ENCODE peak calls at places on chromosomes 12 and 14, in six cellular contexts. O is endothelial cell, L is bronchial epithelial cell, X is GM23338, G is MCF 10A, V is A549. I is an unnamed sample.

GRCh38 chr14:20524027-20524426 is 18.7 kb downstream of the RNASE10 start:
- DNase-seq in O (no peak), V (no peak), L (no peak), G (no peak), X (no peak), I (no peak)

GRCh38 chr12:57736743-57737466 is 1.6 kb downstream of the AGAP2 start:
- DNase-seq in V (no peak), G (no peak), O (no peak), L (no peak), X (peak; percentile 46), I (no peak)

GRCh38 chr14:61438860-61439765 is 117.7 kb downstream of the PRKCH start:
- DNase-seq in X (peak; percentile 76), V (peak; percentile 76), L (peak; percentile 93), G (peak; percentile 92), O (peak; percentile 31), I (no peak)

GRCh38 chr12:29534935-29535334 is 37.4 kb upstream of the OVCH1 start:
- DNase-seq in L (no peak), V (no peak), O (no peak), G (peak; percentile 36), X (peak; percentile 42), I (no peak)

GRCh38 chr12:3145036-3145435 is 67.9 kb downstream of the TSPAN9 start:
- DNase-seq in L (no peak), O (no peak), G (no peak), V (no peak), X (no peak), I (no peak)

GRCh38 chr12:56629459-56630179 is 507 bp downstream of the BAZ2A start:
- DNase-seq in O (no peak), L (no peak), G (peak; percentile 31), V (peak; percentile 20), X (peak; percentile 34), I (peak; percentile 56)

GRCh38 chr14:102256691-102257090 is 48.3 kb downstream of the MOK start:
- DNase-seq in X (no peak), O (no peak), V (no peak), L (no peak), G (no peak), I (no peak)

GRCh38 chr12:66964629-66965028 is 285.8 kb upstream of the GRIP1 start:
- DNase-seq in V (no peak), L (no peak), G (no peak), X (no peak), O (no peak), I (no peak)

GRCh38 chr12:93245543-93245942 is 132.2 kb upstream of the NUDT4 start:
- DNase-seq in O (no peak), L (no peak), G (no peak), V (no peak), X (no peak), I (no peak)

DNA sequence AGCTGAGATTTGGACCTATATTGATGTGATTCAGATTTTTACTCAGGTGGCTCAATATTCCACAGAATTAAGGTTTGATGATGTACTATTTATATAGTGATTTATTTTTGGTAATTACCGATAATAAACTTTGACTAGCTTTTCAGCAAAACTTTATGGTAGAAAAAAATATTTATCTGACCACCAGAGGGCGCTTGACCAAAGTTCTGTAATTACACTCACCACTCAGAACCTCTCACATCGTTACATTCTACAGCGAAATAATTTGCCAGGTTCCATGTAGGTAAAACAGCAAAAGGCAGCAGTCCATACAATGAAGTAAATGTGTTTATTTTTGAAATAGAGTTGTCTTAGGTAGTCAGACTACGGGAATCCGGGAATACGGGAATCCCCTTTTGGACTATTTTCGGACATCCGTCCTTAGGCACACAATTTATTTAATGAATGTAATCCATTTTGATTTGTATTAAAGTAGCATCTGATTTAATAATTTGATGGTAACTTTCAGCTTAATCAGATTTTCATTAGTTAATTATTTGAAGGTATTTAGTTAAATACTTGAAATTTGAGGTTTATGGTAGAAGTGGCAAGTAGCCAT is 143.0 kb upstream of the DDHD1 start:
- DNase-seq in O (peak; percentile 21), X (peak; percentile 76), V (peak; percentile 39), L (peak; percentile 28), G (peak; percentile 52), I (no peak)
- TF ChIP-seq CTCF in O (peak; percentile 98), X (peak; percentile 60), V (peak; percentile 85), L (peak; percentile 33), G (peak; percentile 57), I (peak; percentile 99)

DNA sequence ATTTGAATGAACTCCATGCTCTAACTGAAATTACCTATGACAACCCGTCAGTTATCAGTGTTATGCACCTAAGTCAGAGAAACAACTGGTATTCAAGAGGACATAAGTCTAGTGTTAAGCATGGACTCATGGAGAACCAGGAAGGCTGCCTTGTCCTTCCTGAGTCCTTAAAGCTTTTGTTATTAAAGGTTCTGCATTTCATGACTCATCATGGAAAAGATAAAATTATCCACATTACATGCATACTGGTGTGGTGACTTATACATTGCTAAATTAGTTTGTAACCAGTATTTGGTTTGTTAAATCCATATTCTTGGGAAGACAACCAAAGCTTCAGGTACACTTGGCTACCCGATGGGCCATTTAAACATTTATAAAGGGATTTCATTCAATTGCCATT is 6.5 kb upstream of the OR4E1 start:
- DNase-seq in G (peak; percentile 5), V (no peak), X (no peak), L (peak; percentile 67), O (no peak), I (no peak)
- TF ChIP-seq CTCF in G (no peak), V (no peak), X (no peak), L (no peak), O (no peak), I (no peak)

DNA sequence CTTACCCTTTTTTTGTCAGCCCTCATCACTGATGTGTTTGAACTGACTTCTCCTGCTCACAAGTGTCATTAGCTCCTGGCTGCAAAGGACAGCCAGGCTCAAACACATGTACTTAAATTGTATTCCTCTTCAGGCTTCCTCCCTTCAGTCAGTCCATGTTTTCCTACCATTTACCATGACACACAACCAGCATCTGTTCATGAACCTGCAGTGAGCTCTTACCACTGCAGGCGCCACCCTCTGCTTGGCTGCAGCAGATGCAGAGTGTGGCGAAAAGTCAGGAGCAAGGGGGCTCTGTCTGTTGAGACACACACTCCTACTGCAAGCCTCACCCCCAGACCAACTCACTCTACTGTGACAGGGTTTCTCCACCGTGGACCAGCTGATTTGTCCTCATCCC is 70.2 kb downstream of the TSPAN11 start:
- DNase-seq in O (no peak), X (no peak), V (no peak), L (no peak), G (no peak), I (no peak)
- TF ChIP-seq CTCF in O (no peak), X (peak; percentile 36), V (no peak), L (no peak), G (no peak), I (no peak)

GRCh38 chr14:93112891-93113677 is 2.6 kb downstream of the ITPK1 start:
- DNase-seq in V (peak; percentile 83), L (peak; percentile 81), G (peak; percentile 87), O (peak; percentile 77), X (peak; percentile 97), I (peak; percentile 63)
- TF ChIP-seq CTCF in V (peak; percentile 82), L (peak; percentile 74), G (peak; percentile 66), O (peak; percentile 87), X (peak; percentile 76), I (peak; percentile 95)

DNA sequence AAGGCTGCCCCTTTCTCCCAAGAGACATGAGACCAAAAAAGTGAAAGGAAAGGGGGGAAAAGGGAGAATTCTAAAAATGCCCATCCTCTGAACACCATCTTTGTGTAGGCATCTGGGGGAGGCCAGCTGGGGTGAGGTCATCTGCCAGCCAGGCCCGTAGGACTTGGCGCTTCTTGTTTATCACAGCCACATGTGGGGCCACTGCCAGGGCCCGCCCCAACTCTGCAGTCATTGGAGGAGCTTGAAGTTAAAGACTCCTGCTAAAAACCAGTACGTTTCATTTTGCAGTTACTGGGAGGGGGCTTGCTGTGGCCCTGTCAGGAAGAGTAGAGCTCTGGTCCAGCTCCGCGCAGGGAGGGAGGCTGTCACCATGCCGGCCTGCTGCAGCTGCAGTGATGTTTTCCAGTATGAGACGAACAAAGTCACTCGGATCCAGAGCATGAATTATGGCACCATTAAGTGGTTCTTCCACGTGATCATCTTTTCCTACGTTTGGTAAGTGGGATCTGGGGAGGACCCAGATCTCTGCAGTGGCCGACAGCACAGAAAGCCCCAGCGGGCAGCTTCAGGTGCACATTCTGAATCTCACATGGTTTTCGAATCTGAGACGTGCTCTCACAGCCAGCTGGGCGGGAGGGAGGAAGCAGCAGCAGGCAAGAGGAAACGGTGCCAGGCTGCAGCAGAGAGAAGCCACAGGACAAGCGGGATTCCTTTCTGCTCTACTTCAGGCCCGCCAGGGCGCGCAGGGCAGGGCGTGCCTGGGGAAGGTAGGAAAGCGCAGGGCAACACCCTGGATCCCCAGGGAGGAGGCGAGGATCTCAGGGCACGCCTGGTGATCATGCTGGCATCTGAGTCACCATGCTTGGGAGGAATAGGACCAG is at the start of gene P2RX7:
- DNase-seq in O (peak; percentile 46), L (peak; percentile 93), G (peak; percentile 89), V (peak; percentile 49), X (peak; percentile 79), I (no peak)
- TF ChIP-seq CTCF in O (no peak), L (peak; percentile 52), G (peak; percentile 12), V (no peak), X (no peak), I (no peak)

GRCh38 chr14:51996148-51996746 is 6.9 kb downstream of the RTRAF start:
- DNase-seq in G (peak; percentile 51), V (peak; percentile 54), O (no peak), X (peak; percentile 56), L (peak; percentile 49), I (no peak)
- TF ChIP-seq CTCF in G (peak; percentile 47), V (peak; percentile 70), O (peak; percentile 81), X (peak; percentile 53), L (peak; percentile 43), I (peak; percentile 70)

GRCh38 chr12:103929051-103929908 is 930 bp upstream of the HSP90B1 start:
- DNase-seq in G (peak; percentile 94), O (peak; percentile 76), L (peak; percentile 86), V (peak; percentile 94), X (peak; percentile 93), I (peak; percentile 77)
- TF ChIP-seq CTCF in G (no peak), O (no peak), L (no peak), V (no peak), X (no peak), I (no peak)

DNA sequence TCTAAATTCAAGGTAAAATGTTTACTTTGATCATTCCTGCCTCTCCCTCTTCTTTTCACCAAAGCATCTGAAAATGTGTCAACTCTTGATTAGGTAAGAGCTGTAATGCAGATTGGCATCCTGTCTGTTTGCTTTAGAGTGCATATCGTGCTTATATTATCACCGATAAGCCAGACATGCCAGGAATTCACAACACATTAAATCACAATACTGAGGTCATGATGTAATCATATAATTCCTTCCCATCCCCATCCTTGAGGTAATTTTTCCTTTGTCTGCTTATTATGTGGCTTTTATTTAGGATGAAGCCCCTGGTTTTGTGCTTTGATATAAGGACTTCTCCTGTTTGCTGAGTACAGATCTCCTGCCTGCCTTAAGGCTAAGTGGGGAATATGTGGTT is 10.2 kb downstream of the DDX47 start:
- DNase-seq in O (no peak), G (no peak), L (peak; percentile 87), X (no peak), V (peak; percentile 70), I (no peak)
- TF ChIP-seq CTCF in O (no peak), G (no peak), L (no peak), X (no peak), V (no peak), I (no peak)